ENCODE peak calls at places on chromosomes 16 and 17, in eight cellular contexts. L is keratinocyte, V is omental fat pad, Q is tibial nerve, W is fibroblast of mammary gland, T is endothelial cell, G is brain microvascular endothelial cell, D is A549. C is an unnamed sample.

GRCh38 chr16:50137268-50137667 is 15.8 kb upstream of the TENT4B start:
- DNase-seq in L (no peak), V (no peak), Q (no peak), W (no peak), T (no peak), G (no peak), D (no peak), C (no peak)

GRCh38 chr16:78469787-78470186 is 370.3 kb downstream of the WWOX start:
- DNase-seq in L (no peak), V (no peak), Q (no peak), W (no peak), T (no peak), G (no peak), D (no peak), C (no peak)

GRCh38 chr16:72277749-72278148 is 105.8 kb upstream of the PMFBP1 start:
- DNase-seq in L (no peak), V (no peak), Q (no peak), W (no peak), T (no peak), G (no peak), D (no peak), C (no peak)

GRCh38 chr16:85465328-85466307 is 147.5 kb upstream of the GSE1 start:
- DNase-seq in L (no peak), V (no peak), Q (no peak), W (peak; percentile 83), T (no peak), G (no peak), D (no peak), C (peak; percentile 50)

GRCh38 chr17:4004517-4005295 is 40.5 kb upstream of the ATP2A3 start:
- DNase-seq in L (no peak), V (no peak), Q (no peak), W (peak; percentile 12), T (peak; percentile 89), G (no peak), D (peak; percentile 81), C (no peak)

GRCh38 chr17:78560731-78561130 is 16.5 kb downstream of the DNAH17 start:
- DNase-seq in L (no peak), V (no peak), Q (no peak), W (no peak), T (no peak), G (no peak), D (no peak), C (no peak)

GRCh38 chr16:22813223-22813945 is 578 bp upstream of the HS3ST2 start:
- DNase-seq in L (peak; percentile 75), V (no peak), Q (no peak), W (peak; percentile 43), T (peak; percentile 92), G (no peak), D (no peak), C (peak; percentile 34)

GRCh38 chr17:44086364-44087311 is 16.1 kb downstream of the G6PC3 start:
- DNase-seq in L (peak; percentile 88), V (peak; percentile 64), Q (no peak), W (peak; percentile 96), T (no peak), G (peak; percentile 96), D (peak; percentile 96), C (peak; percentile 94)

DNA sequence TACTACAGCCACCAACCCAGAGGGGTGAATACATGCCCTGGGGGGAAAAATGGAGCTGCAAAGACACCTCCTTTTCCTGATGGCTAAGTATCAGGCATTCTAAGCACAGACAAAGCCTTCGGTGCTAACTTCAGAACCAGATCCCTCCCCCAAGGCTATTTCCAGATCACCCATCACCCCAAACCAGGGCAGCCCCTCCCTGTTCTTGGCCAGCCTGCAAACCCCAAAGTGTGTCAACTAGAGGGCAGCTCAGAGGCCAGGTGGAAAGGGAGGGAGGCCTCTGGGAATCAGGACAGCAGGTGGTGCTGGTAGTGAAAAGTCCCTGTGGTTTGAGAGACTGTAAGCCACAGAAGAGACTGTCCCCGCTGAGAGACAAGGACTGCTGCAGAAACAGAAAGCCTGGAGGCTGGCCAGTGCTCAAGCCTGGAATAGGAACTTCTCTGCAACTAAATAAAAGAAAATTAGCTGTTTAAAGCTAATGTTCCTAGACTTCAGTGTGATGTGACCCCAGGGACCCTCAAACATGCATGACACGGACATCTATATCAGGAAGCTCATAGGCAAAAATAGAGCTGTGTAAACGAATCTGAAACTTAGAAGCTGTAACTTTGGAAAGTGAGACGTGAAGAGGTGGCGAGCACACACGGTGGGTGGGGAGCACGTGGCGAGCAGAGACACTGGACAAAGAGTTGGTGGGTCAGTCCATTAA is 9.1 kb downstream of the TUBG1 start:
- DNase-seq in L (no peak), V (no peak), Q (no peak), W (peak; percentile 12), T (peak; percentile 12), G (no peak), D (peak; percentile 58), C (peak; percentile 21)
- TF ChIP-seq CTCF in L (peak; percentile 32), V (no peak), Q (no peak), W (no peak), T (no peak), G (no peak), D (peak; percentile 41), C (peak; percentile 41)

GRCh38 chr17:18186271-18186982 is 2.8 kb downstream of the ALKBH5 start:
- DNase-seq in L (no peak), V (no peak), Q (peak; percentile 5), W (peak; percentile 76), T (no peak), G (no peak), D (no peak), C (peak; percentile 19)

GRCh38 chr17:18187226-18187625 is 3.6 kb downstream of the ALKBH5 start:
- DNase-seq in L (no peak), V (no peak), Q (no peak), W (peak; percentile 35), T (no peak), G (no peak), D (no peak), C (no peak)

GRCh38 chr17:18190629-18191028 is 7.0 kb downstream of the ALKBH5 start:
- DNase-seq in L (no peak), V (no peak), Q (no peak), W (peak; percentile 23), T (no peak), G (no peak), D (no peak), C (no peak)

GRCh38 chr17:18185832-18186231 is 2.2 kb downstream of the ALKBH5 start:
- DNase-seq in L (no peak), V (no peak), Q (peak; percentile 31), W (peak; percentile 64), T (no peak), G (no peak), D (no peak), C (peak; percentile 19)

DNA sequence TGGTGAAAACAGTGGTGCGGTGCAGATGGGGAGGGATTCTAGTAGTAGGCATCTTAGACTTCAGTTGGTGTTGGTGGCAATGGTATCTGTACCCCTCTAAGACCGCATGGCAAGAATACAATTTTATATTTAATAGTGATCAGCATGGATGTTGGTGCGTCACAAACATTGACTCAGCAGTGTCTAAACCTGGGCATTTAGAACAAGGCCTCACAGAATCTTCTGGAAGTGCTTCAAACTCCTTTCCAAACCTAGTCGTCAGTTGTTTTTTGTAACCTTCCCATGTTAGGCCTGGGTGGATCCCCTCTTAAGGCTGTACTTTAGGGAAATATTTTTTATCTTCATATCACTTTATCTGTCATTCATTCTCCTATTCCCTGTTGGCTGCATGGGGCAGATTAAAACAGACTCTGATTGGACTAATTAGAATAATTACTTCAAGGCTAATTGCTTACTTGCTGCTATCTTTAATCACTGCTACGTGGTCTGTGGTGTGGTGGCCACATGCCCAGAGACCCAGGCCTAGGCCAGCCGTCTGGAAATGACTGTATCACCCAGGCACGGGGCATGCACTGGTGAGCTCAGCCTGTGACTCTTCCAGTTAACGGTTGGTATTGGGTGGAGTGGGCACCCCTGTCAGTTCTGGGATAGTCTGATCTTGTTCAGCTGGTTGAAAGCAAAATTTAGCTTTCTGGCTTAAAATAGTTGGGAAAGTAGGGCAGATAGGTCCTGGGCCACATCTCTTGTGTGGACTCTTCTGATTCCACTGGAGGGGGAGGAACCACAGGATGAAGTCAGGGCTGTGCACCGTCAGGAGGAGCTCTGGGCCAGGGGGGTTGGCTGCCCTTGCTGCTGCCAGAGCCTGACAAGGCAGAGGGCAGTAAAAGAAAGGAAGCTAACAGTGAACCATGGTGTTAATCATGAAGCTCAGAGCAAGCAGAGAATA is 4.5 kb downstream of the ALKBH5 start:
- DNase-seq in L (no peak), V (no peak), Q (no peak), W (peak; percentile 78), T (no peak), G (no peak), D (no peak), C (peak; percentile 63)
- TF ChIP-seq CTCF in L (no peak), V (no peak), Q (no peak), W (no peak), T (no peak), G (no peak), D (no peak), C (peak; percentile 12)

GRCh38 chr17:6556121-6557039 is at the start of gene PITPNM3:
- DNase-seq in L (no peak), V (no peak), Q (no peak), W (no peak), T (peak; percentile 25), G (no peak), D (no peak), C (no peak)

GRCh38 chr17:6554336-6554735 is 2.0 kb downstream of the PITPNM3 start:
- DNase-seq in L (no peak), V (no peak), Q (no peak), W (no peak), T (no peak), G (no peak), D (no peak), C (no peak)

GRCh38 chr17:6557040-6557438 is 684 bp upstream of the PITPNM3 start:
- DNase-seq in L (no peak), V (no peak), Q (no peak), W (no peak), T (no peak), G (no peak), D (no peak), C (no peak)

GRCh38 chr17:6554871-6555330 is 1.5 kb downstream of the PITPNM3 start:
- DNase-seq in L (no peak), V (no peak), Q (no peak), W (no peak), T (no peak), G (no peak), D (no peak), C (no peak)

DNA sequence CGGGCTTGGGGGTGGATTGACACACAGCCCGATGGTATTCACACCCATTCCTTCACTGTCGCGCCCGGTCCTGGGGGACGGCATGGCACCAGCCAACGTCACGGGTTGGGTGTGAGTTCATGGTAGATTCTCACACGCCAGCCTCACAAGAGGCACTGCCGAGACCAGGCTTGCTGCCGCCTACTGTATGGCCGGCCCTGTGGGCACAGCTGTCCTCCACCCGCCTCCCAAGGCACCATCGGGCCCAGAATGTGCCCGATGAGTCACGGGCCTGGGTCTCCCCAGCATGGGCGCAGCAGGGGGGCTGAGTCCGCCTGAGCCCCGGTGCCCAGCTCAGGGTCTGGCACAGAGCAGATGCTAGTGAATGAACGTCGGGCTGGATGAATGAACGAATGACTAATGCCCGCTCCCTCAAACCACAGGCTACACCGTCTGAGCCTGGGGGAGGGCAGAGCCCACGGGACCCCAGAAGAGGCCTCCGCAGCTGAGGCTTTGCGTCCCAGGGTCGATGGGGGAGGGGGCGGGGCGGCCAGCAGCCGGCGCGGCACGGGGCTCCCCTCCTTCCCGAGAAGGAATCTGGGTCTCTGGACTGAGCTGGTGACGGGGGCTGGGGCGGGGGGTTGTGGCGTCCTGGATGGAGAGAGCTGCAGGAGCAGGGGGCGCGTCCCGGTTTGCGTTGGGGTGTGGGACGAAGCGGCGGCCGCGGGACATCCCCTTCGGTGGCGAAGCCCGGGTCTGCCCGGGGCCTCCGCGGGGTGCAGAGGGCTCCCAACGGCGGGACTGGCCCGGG is 829 bp downstream of the PITPNM3 start:
- DNase-seq in L (peak; percentile 23), V (no peak), Q (no peak), W (peak; percentile 48), T (no peak), G (no peak), D (no peak), C (no peak)
- TF ChIP-seq CTCF in L (peak; percentile 15), V (no peak), Q (no peak), W (no peak), T (no peak), G (peak; percentile 1), D (no peak), C (no peak)

DNA sequence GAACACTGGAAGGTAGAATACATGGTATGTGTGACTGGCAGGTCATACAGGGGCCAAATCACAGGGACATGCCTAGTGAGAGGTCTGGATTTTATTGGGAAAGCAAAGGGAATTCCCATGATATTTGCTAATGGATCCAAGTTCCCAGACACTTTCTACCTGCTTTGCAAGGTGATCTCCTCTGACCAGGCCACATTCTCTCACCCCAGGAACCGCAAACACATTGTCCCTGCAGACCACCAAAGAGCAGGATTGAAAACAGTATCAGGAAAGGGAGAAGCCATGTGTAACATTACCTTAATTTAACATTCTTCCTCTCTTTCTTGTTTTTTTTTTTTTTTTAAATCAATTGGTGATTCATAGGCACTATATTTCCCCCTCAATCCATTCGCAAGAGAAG is 155.2 kb upstream of the CCL2 start:
- DNase-seq in L (no peak), V (no peak), Q (no peak), W (no peak), T (no peak), G (no peak), D (no peak), C (no peak)
- TF ChIP-seq CTCF in L (no peak), V (no peak), Q (no peak), W (no peak), T (no peak), G (no peak), D (no peak), C (no peak)